ENCODE peak calls at places on chromosomes 2 and 18, in four cellular contexts. V is A549, R is BJ, W is keratinocyte. L is an unnamed sample.

GRCh38 chr2:197615033-197615652 is 60.2 kb downstream of the RFTN2 start:
- DNase-seq in W (peak), R (no peak), V (no peak), L (no peak)

GRCh38 chr2:55017880-55018279 is 32.4 kb downstream of the RTN4 start:
- DNase-seq in V (no peak), W (no peak), R (no peak), L (no peak)

GRCh38 chr18:79924814-79925655 is 26.4 kb downstream of the SLC66A2 start:
- DNase-seq in V (no peak), R (no peak), W (no peak), L (no peak)

GRCh38 chr2:191571163-191571769 is 106.7 kb upstream of the NABP1 start:
- DNase-seq in R (no peak), W (no peak), V (peak), L (no peak)

GRCh38 chr2:162217596-162217995 is 25.6 kb downstream of the FAP start:
- DNase-seq in V (no peak), R (peak), W (no peak), L (no peak)

GRCh38 chr2:26285931-26286330 is 41.2 kb downstream of the HADHB start:
- DNase-seq in V (no peak), R (no peak), W (no peak), L (no peak)

GRCh38 chr2:123993728-123994323 is 31.3 kb upstream of the CNTNAP5 start:
- DNase-seq in R (no peak), V (peak), W (no peak), L (peak)

GRCh38 chr2:15940661-15941482 is 522 bp downstream of the MYCN start:
- DNase-seq in W (no peak), V (peak), R (no peak), L (peak)

GRCh38 chr2:111032721-111033532 is 87.8 kb upstream of the BCL2L11 start:
- DNase-seq in W (peak), R (no peak), V (peak), L (no peak)

DNA sequence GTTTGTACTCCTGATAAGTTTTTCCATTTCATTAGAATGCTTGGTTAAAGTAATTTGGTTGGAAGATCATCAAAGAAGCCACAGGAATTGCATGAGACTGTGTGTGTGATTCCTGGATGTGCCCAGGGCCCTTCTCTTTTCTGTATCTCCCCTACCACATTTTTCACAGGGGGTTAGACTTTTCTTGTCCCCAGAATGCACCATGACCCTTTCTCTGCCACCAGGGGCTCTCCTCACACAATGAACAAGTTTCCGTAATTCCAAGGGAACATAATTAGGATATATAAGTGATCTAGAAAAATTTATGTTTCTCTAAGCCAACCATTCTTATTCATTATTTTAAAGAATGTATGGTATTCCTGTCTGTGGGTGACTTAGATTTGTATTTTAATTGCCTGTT is 291.8 kb downstream of the NEDD4L start:
- DNase-seq in R (no peak), W (no peak), V (no peak), L (no peak)
- TF ChIP-seq CTCF in R (peak), W (no peak), V (no peak), L (no peak)

GRCh38 chr2:193963472-193964119 is 1693.4 kb upstream of the SLC39A10 start:
- DNase-seq in R (no peak), V (no peak), W (no peak), L (peak)
- TF ChIP-seq CTCF in R (peak), V (peak), W (no peak), L (peak)

DNA sequence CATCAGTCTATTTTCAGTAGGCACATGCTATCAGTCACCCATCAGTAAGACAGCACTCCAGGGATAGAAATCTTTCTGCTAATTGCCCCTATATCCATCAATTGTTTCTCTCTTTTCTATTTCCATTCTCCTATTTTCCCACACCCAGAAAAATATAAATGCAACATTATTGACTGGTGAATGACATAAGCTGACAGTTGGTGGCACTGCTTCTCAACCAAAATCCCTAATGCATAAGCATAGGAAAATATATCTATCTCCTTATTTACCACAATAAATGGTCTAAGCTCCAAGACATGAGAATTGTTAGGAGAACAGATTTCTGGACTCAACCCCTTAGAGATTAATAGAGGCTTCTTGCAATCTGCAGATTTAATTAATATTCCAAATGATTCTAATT is 64.0 kb upstream of the REG3A start:
- DNase-seq in R (no peak), W (no peak), V (no peak), L (no peak)
- TF ChIP-seq CTCF in R (no peak), W (no peak), V (no peak), L (no peak)

GRCh38 chr2:241390301-241391206 is 34.5 kb downstream of the FARP2 start:
- DNase-seq in W (peak), V (no peak), R (no peak), L (no peak)

GRCh38 chr2:241389697-241390096 is 33.6 kb downstream of the FARP2 start:
- DNase-seq in R (no peak), W (no peak), V (no peak), L (no peak)

GRCh38 chr2:241393524-241394196 is 37.6 kb downstream of the FARP2 start:
- DNase-seq in V (no peak), W (no peak), R (no peak), L (no peak)

GRCh38 chr2:241386519-241386918 is 30.4 kb downstream of the FARP2 start:
- DNase-seq in W (no peak), V (no peak), R (no peak), L (no peak)

DNA sequence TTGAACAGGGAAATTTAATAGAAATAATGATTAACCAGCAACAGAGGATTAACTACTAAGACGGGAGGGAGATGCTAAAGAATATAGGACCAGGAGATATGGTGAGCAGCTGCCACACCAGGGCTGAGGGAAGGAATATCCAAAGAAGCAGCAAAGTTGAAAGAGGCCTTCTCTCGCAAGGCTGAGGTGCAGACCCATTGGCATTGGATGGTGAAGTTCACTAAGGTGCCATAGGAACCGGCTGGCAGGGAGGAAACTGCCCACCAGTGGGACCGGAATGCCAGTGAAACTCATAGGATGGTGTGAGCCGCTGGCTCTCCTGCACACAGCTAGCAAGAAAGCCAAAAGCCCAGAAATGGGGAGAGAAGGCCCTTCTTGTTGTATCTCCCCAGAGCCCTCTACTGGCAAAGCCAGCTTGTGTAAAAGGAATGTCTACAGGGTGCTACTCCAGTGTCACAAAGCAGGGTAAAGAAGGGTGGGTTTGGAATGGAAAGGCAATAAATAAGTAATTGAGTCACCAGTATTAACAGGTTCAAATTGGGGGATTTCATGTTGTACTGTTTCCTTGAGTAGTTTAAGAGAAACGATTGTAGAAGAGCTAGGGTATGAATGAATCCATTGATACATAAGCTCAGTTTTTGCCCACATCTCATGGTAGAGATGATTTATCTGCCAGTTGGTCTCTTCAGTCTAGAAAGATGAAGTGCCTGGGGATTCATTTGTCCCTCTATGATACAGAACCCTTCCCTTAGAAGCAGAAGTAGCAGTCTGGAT is 36.0 kb downstream of the FARP2 start:
- DNase-seq in W (no peak), R (no peak), V (no peak), L (no peak)
- TF ChIP-seq CTCF in W (peak), R (peak), V (peak), L (no peak)

GRCh38 chr2:44983836-44984604 is 25.2 kb downstream of the SIX2 start:
- DNase-seq in R (no peak), V (no peak), W (no peak), L (no peak)
- TF ChIP-seq CTCF in R (no peak), V (no peak), W (no peak), L (no peak)

GRCh38 chr18:77053616-77054287 is 78.8 kb downstream of the MBP start:
- DNase-seq in W (no peak), R (no peak), V (no peak), L (no peak)

GRCh38 chr18:77054288-77054605 is 78.3 kb downstream of the MBP start:
- DNase-seq in W (no peak), R (no peak), V (no peak), L (no peak)

GRCh38 chr18:77056399-77057015 is 76.1 kb downstream of the MBP start:
- DNase-seq in V (no peak), R (no peak), W (no peak), L (no peak)

GRCh38 chr18:77055429-77056310 is 76.9 kb downstream of the MBP start:
- DNase-seq in W (no peak), V (no peak), R (no peak), L (no peak)

GRCh38 chr18:77054606-77055428 is 77.8 kb downstream of the MBP start:
- DNase-seq in W (no peak), R (peak), V (peak), L (peak)
- TF ChIP-seq CTCF in W (no peak), R (peak), V (peak), L (peak)

GRCh38 chr2:236533343-236533742 is 36.3 kb upstream of the ACKR3 start:
- DNase-seq in W (no peak), V (no peak), R (no peak), L (no peak)

GRCh38 chr2:236531991-236532390 is 37.6 kb upstream of the ACKR3 start:
- DNase-seq in V (no peak), W (no peak), R (no peak), L (no peak)

GRCh38 chr2:236536727-236537398 is 32.8 kb upstream of the ACKR3 start:
- DNase-seq in W (no peak), R (no peak), V (no peak), L (no peak)

GRCh38 chr2:236538242-236538641 is 31.4 kb upstream of the ACKR3 start:
- DNase-seq in V (no peak), R (no peak), W (no peak), L (no peak)

GRCh38 chr2:236535024-236535423 is 34.6 kb upstream of the ACKR3 start:
- DNase-seq in R (no peak), V (no peak), W (peak), L (no peak)
- TF ChIP-seq CTCF in R (no peak), V (no peak), W (no peak), L (no peak)

GRCh38 chr2:45936623-45936979 is 285.1 kb downstream of the PRKCE start:
- DNase-seq in W (no peak), V (no peak), R (no peak), L (no peak)
- TF ChIP-seq CTCF in W (no peak), V (no peak), R (no peak), L (no peak)

DNA sequence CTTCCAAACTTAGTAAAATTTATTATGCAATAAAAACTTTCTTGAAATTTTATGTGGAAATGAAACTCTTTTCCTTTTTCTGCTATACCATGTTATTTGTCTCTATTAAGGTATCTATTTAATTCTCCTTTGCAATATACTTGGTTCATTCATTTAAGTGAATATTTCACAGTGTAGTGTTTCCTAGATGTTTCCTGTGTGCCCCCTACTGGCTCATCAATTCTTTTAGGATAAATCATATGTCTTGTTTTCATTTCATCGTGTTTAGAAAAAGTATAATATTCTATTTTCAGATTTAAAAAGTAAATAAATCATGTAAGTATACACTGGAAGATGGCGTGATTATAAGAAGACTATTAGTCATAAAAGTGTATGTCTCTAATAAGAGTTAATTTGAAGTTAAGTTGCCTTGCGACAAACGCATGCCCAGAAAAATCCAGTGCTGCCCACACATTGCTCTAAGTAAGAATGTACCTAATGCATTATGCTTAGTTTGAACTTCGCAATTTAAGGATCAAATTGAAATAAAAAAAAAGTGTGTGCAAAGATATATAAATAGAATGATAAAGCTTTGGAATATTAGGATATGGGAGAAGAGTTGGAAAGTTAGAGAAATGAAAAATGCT is 525.4 kb downstream of the KCNJ3 start:
- DNase-seq in R (no peak), W (no peak), V (peak), L (no peak)
- TF ChIP-seq CTCF in R (peak), W (no peak), V (peak), L (peak)